ENCODE peak calls at places on chromosomes 1 and 21, in six cellular contexts. Q is mesendoderm, S is IMR-90, G is H1, P is neuronal stem cell, F is mesenchymal stem cell. N is an unnamed sample.

GRCh38 chr1:171107257-171107940 is 16.7 kb downstream of the FMO3 start:
- DNase-seq in G (no peak), S (peak), P (no peak), Q (no peak), F (no peak), N (no peak)

GRCh38 chr1:31878018-31878417 is 60.1 kb downstream of the PTP4A2 start:
- DNase-seq in S (no peak), G (no peak), P (no peak), F (no peak), Q (no peak), N (no peak)

GRCh38 chr1:204711947-204712701 is 26.6 kb upstream of the LRRN2 start:
- DNase-seq in F (no peak), P (no peak), S (no peak), G (no peak), Q (peak), N (no peak)

GRCh38 chr1:210688482-210689233 is 360.0 kb downstream of the HHAT start:
- DNase-seq in S (peak), F (peak), G (no peak), P (no peak), Q (no peak), N (no peak)

GRCh38 chr1:61887076-61887867 is 145.0 kb downstream of the PATJ start:
- DNase-seq in S (no peak), P (no peak), G (no peak), F (no peak), Q (no peak), N (no peak)

GRCh38 chr1:8674912-8675311 is 142.5 kb downstream of the RERE start:
- DNase-seq in Q (no peak), G (no peak), S (peak), F (no peak), P (no peak), N (no peak)

GRCh38 chr21:32403201-32403701 is 9.3 kb upstream of the EVA1C start:
- DNase-seq in S (peak), G (peak), F (peak), Q (peak), P (peak), N (peak)

GRCh38 chr1:247287460-247287859 is 31.6 kb downstream of the VN1R5 start:
- DNase-seq in S (no peak), P (no peak), Q (no peak), F (no peak), G (peak), N (no peak)

GRCh38 chr1:7863756-7864328 is 11.0 kb upstream of the UTS2 start:
- DNase-seq in F (no peak), G (no peak), Q (no peak), S (no peak), P (no peak), N (no peak)

GRCh38 chr1:206014591-206014990 is 9.1 kb downstream of the CTSE start:
- DNase-seq in S (no peak), F (no peak), P (no peak), G (no peak), Q (no peak), N (no peak)

GRCh38 chr1:8238141-8239038 is 79.5 kb upstream of the SLC45A1 start:
- DNase-seq in G (no peak), F (peak), Q (no peak), S (peak), P (no peak), N (peak)

GRCh38 chr1:94095112-94095637 is 25.8 kb downstream of the ABCA4 start:
- DNase-seq in G (no peak), S (peak), F (peak), Q (no peak), P (no peak), N (no peak)

GRCh38 chr21:33362044-33362555 is 37.3 kb downstream of the IFNAR1 start:
- DNase-seq in G (peak), Q (peak), P (no peak), F (no peak), S (no peak), N (peak)

GRCh38 chr1:184752656-184753055 is 2.0 kb downstream of the EDEM3 start:
- DNase-seq in P (no peak), G (no peak), F (no peak), Q (no peak), S (no peak), N (no peak)

GRCh38 chr1:156282143-156282478 is 514 bp downstream of the SMG5 start:
- DNase-seq in F (no peak), Q (peak), G (no peak), S (no peak), P (no peak), N (peak)

GRCh38 chr1:24744911-24745710 is at the start of gene CLIC4:
- DNase-seq in P (peak), G (peak), F (peak), S (peak), Q (peak), N (peak)

GRCh38 chr1:165354739-165355138 is 1.8 kb downstream of the LMX1A start:
- DNase-seq in Q (peak), G (no peak), P (no peak), F (no peak), S (no peak), N (no peak)

GRCh38 chr1:190338829-190339228 is 138.8 kb downstream of the BRINP3 start:
- DNase-seq in P (no peak), S (no peak), F (no peak), Q (no peak), G (no peak), N (no peak)
- H3K4me3 ChIP-seq in P (no peak), S (no peak), F (no peak), Q (no peak), G (no peak), N (no peak)

GRCh38 chr1:71080782-71081696 is at the start of gene ZRANB2:
- DNase-seq in S (peak), F (peak), P (peak), Q (peak), G (peak), N (peak)
- H2BK5ac ChIP-seq in S (peak), F (peak), P (no peak), Q (peak), G (peak), N (peak)

DNA sequence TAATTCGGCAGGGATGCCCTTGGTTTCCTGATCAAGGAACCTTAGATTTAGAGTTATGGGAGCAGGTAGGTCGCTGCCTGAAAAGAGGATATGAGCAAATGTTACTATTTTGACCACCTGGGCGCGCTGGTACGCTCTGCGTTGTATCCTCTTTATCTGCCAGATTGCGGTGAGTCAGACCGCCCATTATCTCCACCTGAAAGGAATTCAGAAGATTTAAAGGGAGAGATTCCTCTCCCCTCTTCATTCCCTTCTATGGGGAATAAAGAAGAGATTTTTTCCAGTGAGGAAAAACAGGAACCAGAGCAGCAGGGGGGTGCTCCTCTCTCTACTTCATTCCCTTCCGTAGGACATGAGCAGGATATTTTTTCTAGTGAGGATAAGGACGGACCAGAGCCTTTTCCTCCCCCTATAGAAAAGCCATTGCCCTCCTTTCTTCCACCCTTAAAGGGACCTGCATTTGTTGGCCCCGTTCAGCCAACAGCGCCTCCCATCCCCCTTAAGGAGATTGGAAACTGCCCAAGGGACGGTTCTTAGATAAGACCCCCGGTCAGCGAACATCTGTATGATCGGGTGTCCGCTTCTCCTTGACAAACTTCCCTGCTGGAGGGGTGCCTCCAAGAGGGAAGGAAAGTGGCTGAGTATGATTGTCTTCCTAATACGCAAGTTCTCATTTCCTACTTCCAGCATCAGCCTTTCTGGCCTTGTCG is 34.1 kb downstream of the CLCA1 start:
- DNase-seq in G (peak), F (no peak), P (no peak), S (no peak), Q (peak), N (peak)
- H2BK120ac ChIP-seq in G (peak), F (no peak), P (no peak), S (no peak), Q (no peak), N (peak)

GRCh38 chr1:153698648-153699004 is 20.1 kb downstream of the NPR1 start:
- DNase-seq in P (no peak), F (no peak), G (no peak), S (no peak), Q (no peak), N (no peak)
- H3K4me3 ChIP-seq in P (no peak), F (no peak), G (peak), S (no peak), Q (no peak), N (no peak)

GRCh38 chr1:81800741-81801031 is at the start of gene ADGRL2:
- DNase-seq in Q (no peak), S (no peak), G (no peak), F (no peak), P (no peak), N (no peak)
- H2BK5ac ChIP-seq in Q (peak), S (no peak), G (peak), F (peak), P (peak), N (peak)

GRCh38 chr1:154466136-154466665 is 35.8 kb upstream of the TDRD10 start:
- DNase-seq in P (no peak), S (no peak), Q (no peak), G (no peak), F (no peak), N (no peak)
- H2BK120ac ChIP-seq in P (no peak), S (no peak), Q (no peak), G (no peak), F (no peak), N (no peak)

DNA sequence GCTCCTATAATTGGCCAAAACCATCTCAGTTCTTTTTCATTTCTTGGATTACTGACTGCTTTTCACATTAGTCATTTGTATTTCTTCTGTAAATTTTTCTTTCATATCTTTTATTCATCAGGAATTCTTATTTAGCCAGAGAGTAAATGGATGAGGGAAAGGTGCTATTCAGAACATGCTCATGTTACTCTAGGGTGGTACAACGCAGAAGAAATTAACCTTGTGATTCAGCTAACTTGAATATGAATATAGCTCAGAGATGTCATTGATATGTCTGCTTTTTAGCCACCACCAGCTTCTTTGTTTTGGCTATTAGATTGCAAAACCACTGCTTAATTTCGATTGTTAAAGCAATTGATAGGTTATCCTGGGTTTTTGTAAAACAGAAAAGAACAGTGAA is 32.2 kb downstream of the KDM1A start:
- DNase-seq in G (no peak), P (no peak), F (no peak), S (no peak), Q (no peak), N (no peak)
- H3K4me3 ChIP-seq in G (no peak), P (no peak), F (no peak), S (no peak), Q (no peak), N (no peak)

GRCh38 chr1:54284781-54285563 is 85.0 kb downstream of the MRPL37 start:
- DNase-seq in Q (no peak), G (no peak), S (no peak), F (no peak), P (no peak), N (no peak)
- H2BK5ac ChIP-seq in Q (no peak), G (no peak), S (no peak), F (no peak), P (no peak), N (no peak)

DNA sequence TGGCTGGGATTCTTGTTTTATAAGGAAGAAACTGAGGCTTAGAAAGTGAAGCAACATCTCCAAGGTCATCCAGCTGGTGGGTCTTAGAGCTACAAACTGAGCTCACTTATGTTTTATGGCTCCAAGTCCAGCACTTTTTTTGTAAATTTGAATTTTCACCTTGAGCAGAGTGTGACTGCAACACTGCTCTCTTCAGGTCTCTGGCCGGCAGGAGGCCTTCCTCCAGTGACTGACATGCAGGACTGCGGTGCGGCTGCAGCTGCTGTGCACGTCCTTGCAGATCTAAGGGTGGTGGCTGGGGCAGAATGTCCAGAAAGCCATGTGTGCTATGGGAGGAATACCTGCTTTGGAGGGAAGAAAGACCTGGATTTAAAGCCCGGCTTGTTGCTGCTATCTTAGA is 284.2 kb upstream of the POU3F1 start:
- DNase-seq in P (no peak), F (no peak), S (no peak), G (no peak), Q (no peak), N (no peak)
- H2BK120ac ChIP-seq in P (no peak), F (no peak), S (no peak), G (no peak), Q (no peak), N (no peak)

GRCh38 chr1:54681396-54681795 is 34.3 kb upstream of the TTC4 start:
- DNase-seq in P (no peak), S (peak), F (peak), Q (peak), G (no peak), N (peak)
- H3K4me3 ChIP-seq in P (no peak), S (no peak), F (no peak), Q (no peak), G (no peak), N (no peak)